ENCODE peak calls at places on chromosomes 3 and 15, in seven cellular contexts. One of them, this sample, is unnamed. For H3K4me1, the result is how much of the 10 kb centered on the place peaks cover.

GRCh38 chr15:32998979-32999677 is 195.4 kb downstream of the FMN1 start:
- DNase-seq in adrenal gland: no peak
- DNase-seq in heart left ventricle: peak
- DNase-seq in suprapubic skin: peak
- DNase-seq in heart right ventricle: no peak
- DNase-seq in GM12878: no peak
- DNase-seq in H9: no peak
- DNase-seq in this sample: no peak

GRCh38 chr3:196287405-196288140 is at the start of gene PCYT1A:
- DNase-seq in adrenal gland: peak
- DNase-seq in heart left ventricle: peak
- DNase-seq in suprapubic skin: peak
- DNase-seq in heart right ventricle: peak
- DNase-seq in GM12878: peak
- DNase-seq in H9: peak
- DNase-seq in this sample: peak

GRCh38 chr3:76132154-76132470 is 346.8 kb upstream of the ZNF717 start:
- DNase-seq in adrenal gland: no peak
- DNase-seq in heart left ventricle: no peak
- DNase-seq in suprapubic skin: no peak
- DNase-seq in heart right ventricle: no peak
- DNase-seq in GM12878: no peak
- DNase-seq in H9: no peak
- DNase-seq in this sample: no peak

GRCh38 chr15:70853270-70853854 is 595 bp downstream of the LARP6 start:
- DNase-seq in adrenal gland: peak
- DNase-seq in heart left ventricle: peak
- DNase-seq in suprapubic skin: no peak
- DNase-seq in heart right ventricle: no peak
- DNase-seq in GM12878: no peak
- DNase-seq in H9: peak
- DNase-seq in this sample: no peak

GRCh38 chr3:122975163-122975923 is 52.2 kb downstream of the SEMA5B start:
- DNase-seq in adrenal gland: no peak
- DNase-seq in heart left ventricle: peak
- DNase-seq in suprapubic skin: no peak
- DNase-seq in heart right ventricle: peak
- DNase-seq in GM12878: no peak
- DNase-seq in H9: peak
- DNase-seq in this sample: no peak

GRCh38 chr3:32837789-32838188 is 20.0 kb downstream of the TRIM71 start:
- DNase-seq in adrenal gland: no peak
- DNase-seq in heart left ventricle: no peak
- DNase-seq in suprapubic skin: no peak
- DNase-seq in heart right ventricle: no peak
- DNase-seq in GM12878: no peak
- DNase-seq in H9: no peak
- DNase-seq in this sample: no peak

GRCh38 chr15:73922186-73923151 is 3.8 kb upstream of the LOXL1 start:
- DNase-seq in adrenal gland: no peak
- DNase-seq in heart left ventricle: peak
- DNase-seq in suprapubic skin: no peak
- DNase-seq in heart right ventricle: peak
- DNase-seq in GM12878: no peak
- DNase-seq in H9: peak
- DNase-seq in this sample: peak

GRCh38 chr3:134371542-134372324 is 2.5 kb downstream of the AMOTL2 start:
- DNase-seq in adrenal gland: no peak
- DNase-seq in heart left ventricle: no peak
- DNase-seq in suprapubic skin: peak
- DNase-seq in heart right ventricle: no peak
- DNase-seq in GM12878: no peak
- DNase-seq in H9: peak
- DNase-seq in this sample: no peak

GRCh38 chr3:149393355-149394165 is 16.1 kb upstream of the TM4SF1 start:
- DNase-seq in adrenal gland: peak
- DNase-seq in heart left ventricle: peak
- DNase-seq in suprapubic skin: no peak
- DNase-seq in heart right ventricle: peak
- DNase-seq in GM12878: peak
- DNase-seq in H9: peak
- DNase-seq in this sample: peak

GRCh38 chr3:163951397-163951987 is 1126.8 kb downstream of the SI start:
- DNase-seq in adrenal gland: no peak
- DNase-seq in heart left ventricle: no peak
- DNase-seq in suprapubic skin: no peak
- DNase-seq in heart right ventricle: no peak
- DNase-seq in GM12878: no peak
- DNase-seq in H9: no peak
- DNase-seq in this sample: no peak

GRCh38 chr15:77507151-77507847 is 86.6 kb downstream of the HMG20A start:
- DNase-seq in adrenal gland: peak
- DNase-seq in heart left ventricle: peak
- DNase-seq in suprapubic skin: peak
- DNase-seq in heart right ventricle: peak
- DNase-seq in GM12878: no peak
- DNase-seq in H9: no peak
- DNase-seq in this sample: peak

GRCh38 chr3:55097441-55097840 is 169.6 kb upstream of the LRTM1 start:
- DNase-seq in adrenal gland: no peak
- DNase-seq in heart left ventricle: no peak
- DNase-seq in suprapubic skin: no peak
- DNase-seq in heart right ventricle: no peak
- DNase-seq in GM12878: no peak
- DNase-seq in H9: no peak
- DNase-seq in this sample: no peak

GRCh38 chr3:78895528-78895927 is 872.3 kb downstream of the ROBO1 start:
- DNase-seq in adrenal gland: no peak
- DNase-seq in heart left ventricle: no peak
- DNase-seq in suprapubic skin: no peak
- DNase-seq in heart right ventricle: no peak
- DNase-seq in GM12878: no peak
- DNase-seq in H9: no peak
- DNase-seq in this sample: no peak

GRCh38 chr3:33146791-33147445 is 33.1 kb downstream of the CRTAP start:
- DNase-seq in adrenal gland: no peak
- DNase-seq in heart left ventricle: no peak
- DNase-seq in suprapubic skin: no peak
- DNase-seq in heart right ventricle: no peak
- DNase-seq in GM12878: no peak
- DNase-seq in H9: no peak
- DNase-seq in this sample: no peak

DNA sequence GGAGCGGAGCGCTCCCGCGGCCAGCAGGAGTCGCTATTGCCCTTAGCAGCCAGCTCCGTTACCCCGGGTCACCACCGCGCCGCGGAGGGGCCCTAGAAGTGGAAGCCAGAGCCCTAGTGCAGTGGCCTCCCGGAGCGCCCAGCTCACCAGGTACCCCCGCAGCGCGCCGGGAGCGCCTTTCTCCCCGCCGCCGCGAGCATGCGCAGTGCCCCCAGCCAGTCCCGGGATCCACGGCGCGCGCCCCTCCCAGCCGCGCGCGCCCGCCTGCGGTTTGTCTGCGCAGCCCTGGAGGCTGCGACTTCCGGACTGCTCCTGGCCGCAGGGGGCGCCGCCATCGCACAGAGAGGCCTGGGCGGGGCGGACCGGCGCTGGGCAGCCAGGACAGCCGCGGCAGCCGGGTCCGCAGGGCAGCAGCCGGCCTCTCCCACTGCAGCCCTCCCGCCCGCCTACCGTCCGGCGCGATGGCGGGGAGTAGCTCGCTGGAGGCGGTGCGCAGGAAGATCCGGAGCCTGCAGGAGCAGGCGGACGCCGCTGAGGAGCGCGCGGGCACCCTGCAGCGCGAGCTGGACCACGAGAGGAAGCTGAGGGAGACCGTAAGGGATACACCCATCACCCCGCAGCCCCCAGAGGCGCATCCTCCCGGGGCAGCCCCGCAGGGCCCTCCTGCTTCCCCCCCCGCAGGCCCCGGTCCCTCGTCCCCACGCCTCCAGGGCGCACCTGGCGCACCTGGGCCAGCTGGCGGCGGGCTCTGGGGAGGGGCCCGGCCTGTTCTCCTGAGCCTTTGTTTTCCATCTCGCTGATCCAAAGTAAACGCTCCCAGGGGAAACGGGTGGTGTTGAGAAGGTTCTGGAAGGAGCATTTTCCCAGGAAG is 5.8 kb downstream of the TPM1 start:
- DNase-seq in adrenal gland: peak
- DNase-seq in heart left ventricle: peak
- DNase-seq in suprapubic skin: peak
- DNase-seq in heart right ventricle: peak
- DNase-seq in GM12878: peak
- DNase-seq in H9: peak
- DNase-seq in this sample: peak
- H3K4me1 ChIP-seq in adrenal gland: under half
- H3K4me1 ChIP-seq in heart left ventricle: under half
- H3K4me1 ChIP-seq in suprapubic skin: half or more
- H3K4me1 ChIP-seq in heart right ventricle: half or more
- H3K4me1 ChIP-seq in GM12878: under half
- H3K4me1 ChIP-seq in H9: under half
- H3K4me1 ChIP-seq in this sample: half or more

GRCh38 chr3:120436523-120437050 is 14.2 kb downstream of the FSTL1 start:
- DNase-seq in adrenal gland: no peak
- DNase-seq in heart left ventricle: no peak
- DNase-seq in suprapubic skin: no peak
- DNase-seq in heart right ventricle: no peak
- DNase-seq in GM12878: no peak
- DNase-seq in H9: no peak
- DNase-seq in this sample: no peak

GRCh38 chr3:120438971-120439370 is 11.8 kb downstream of the FSTL1 start:
- DNase-seq in adrenal gland: peak
- DNase-seq in heart left ventricle: peak
- DNase-seq in suprapubic skin: no peak
- DNase-seq in heart right ventricle: peak
- DNase-seq in GM12878: no peak
- DNase-seq in H9: no peak
- DNase-seq in this sample: peak

GRCh38 chr3:120438216-120438615 is 12.6 kb downstream of the FSTL1 start:
- DNase-seq in adrenal gland: no peak
- DNase-seq in heart left ventricle: no peak
- DNase-seq in suprapubic skin: no peak
- DNase-seq in heart right ventricle: no peak
- DNase-seq in GM12878: no peak
- DNase-seq in H9: no peak
- DNase-seq in this sample: no peak

GRCh38 chr3:120435621-120436020 is 15.2 kb downstream of the FSTL1 start:
- DNase-seq in adrenal gland: no peak
- DNase-seq in heart left ventricle: no peak
- DNase-seq in suprapubic skin: no peak
- DNase-seq in heart right ventricle: no peak
- DNase-seq in GM12878: no peak
- DNase-seq in H9: no peak
- DNase-seq in this sample: no peak

DNA sequence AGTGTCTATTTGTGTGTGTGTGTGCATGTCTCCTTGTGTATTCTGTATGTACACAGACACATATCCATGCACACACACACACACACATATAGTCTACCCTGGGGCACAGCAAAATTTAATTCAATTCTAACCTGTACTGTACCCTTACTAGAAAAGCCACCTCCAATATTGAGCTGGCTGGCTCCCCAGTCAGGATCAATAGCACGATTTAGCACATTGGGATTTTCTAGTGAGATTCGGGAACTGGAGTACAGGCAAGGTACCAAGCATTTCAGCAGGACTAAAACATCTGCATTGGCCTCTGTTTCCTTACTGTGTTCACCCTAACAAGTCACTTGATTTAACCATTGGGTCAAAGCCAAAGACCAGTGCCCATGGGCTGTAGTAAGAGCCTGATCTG is 13.2 kb downstream of the FSTL1 start:
- DNase-seq in adrenal gland: no peak
- DNase-seq in heart left ventricle: no peak
- DNase-seq in suprapubic skin: no peak
- DNase-seq in heart right ventricle: no peak
- DNase-seq in GM12878: no peak
- DNase-seq in H9: no peak
- DNase-seq in this sample: no peak
- H3K4me1 ChIP-seq in adrenal gland: under half
- H3K4me1 ChIP-seq in heart left ventricle: half or more
- H3K4me1 ChIP-seq in suprapubic skin: half or more
- H3K4me1 ChIP-seq in heart right ventricle: half or more
- H3K4me1 ChIP-seq in GM12878: under half
- H3K4me1 ChIP-seq in H9: under half
- H3K4me1 ChIP-seq in this sample: half or more

GRCh38 chr15:92074646-92075045 is 221.1 kb downstream of the SLCO3A1 start:
- DNase-seq in adrenal gland: peak
- DNase-seq in heart left ventricle: peak
- DNase-seq in suprapubic skin: no peak
- DNase-seq in heart right ventricle: peak
- DNase-seq in GM12878: no peak
- DNase-seq in H9: no peak
- DNase-seq in this sample: peak

GRCh38 chr15:92073044-92073785 is 219.7 kb downstream of the SLCO3A1 start:
- DNase-seq in adrenal gland: no peak
- DNase-seq in heart left ventricle: no peak
- DNase-seq in suprapubic skin: no peak
- DNase-seq in heart right ventricle: no peak
- DNase-seq in GM12878: no peak
- DNase-seq in H9: no peak
- DNase-seq in this sample: no peak

GRCh38 chr15:92075764-92076163 is 222.3 kb downstream of the SLCO3A1 start:
- DNase-seq in adrenal gland: no peak
- DNase-seq in heart left ventricle: no peak
- DNase-seq in suprapubic skin: no peak
- DNase-seq in heart right ventricle: no peak
- DNase-seq in GM12878: no peak
- DNase-seq in H9: no peak
- DNase-seq in this sample: no peak

GRCh38 chr15:92076536-92076935 is 223.0 kb downstream of the SLCO3A1 start:
- DNase-seq in adrenal gland: no peak
- DNase-seq in heart left ventricle: no peak
- DNase-seq in suprapubic skin: no peak
- DNase-seq in heart right ventricle: no peak
- DNase-seq in GM12878: no peak
- DNase-seq in H9: no peak
- DNase-seq in this sample: no peak

GRCh38 chr15:92074161-92074560 is 220.7 kb downstream of the SLCO3A1 start:
- DNase-seq in adrenal gland: no peak
- DNase-seq in heart left ventricle: no peak
- DNase-seq in suprapubic skin: no peak
- DNase-seq in heart right ventricle: no peak
- DNase-seq in GM12878: no peak
- DNase-seq in H9: no peak
- DNase-seq in this sample: no peak
- H3K4me1 ChIP-seq in adrenal gland: under half
- H3K4me1 ChIP-seq in heart left ventricle: under half
- H3K4me1 ChIP-seq in suprapubic skin: half or more
- H3K4me1 ChIP-seq in heart right ventricle: half or more
- H3K4me1 ChIP-seq in GM12878: under half
- H3K4me1 ChIP-seq in H9: under half
- H3K4me1 ChIP-seq in this sample: half or more

DNA sequence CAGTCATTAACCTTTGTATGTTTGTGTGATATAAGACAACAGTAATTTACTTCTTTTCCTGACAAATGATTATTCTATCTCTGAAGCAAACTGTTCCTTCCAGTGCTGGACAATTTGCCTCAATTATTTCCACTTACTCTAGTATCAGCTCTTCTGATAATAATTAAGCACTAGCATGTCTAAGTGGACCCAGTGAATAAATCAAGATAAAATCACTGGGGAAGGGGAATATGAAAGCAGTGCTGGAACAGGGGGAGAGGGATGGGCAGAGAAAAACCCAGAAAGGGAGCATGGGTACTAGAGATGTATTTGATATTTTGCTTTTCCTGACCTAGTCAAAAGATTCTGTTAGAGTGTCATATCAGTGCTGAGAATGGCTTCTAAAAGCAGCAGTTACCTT is 54.2 kb downstream of the SYN2 start:
- DNase-seq in adrenal gland: no peak
- DNase-seq in heart left ventricle: no peak
- DNase-seq in suprapubic skin: no peak
- DNase-seq in heart right ventricle: no peak
- DNase-seq in GM12878: no peak
- DNase-seq in H9: no peak
- DNase-seq in this sample: no peak
- H3K4me1 ChIP-seq in adrenal gland: under half
- H3K4me1 ChIP-seq in heart left ventricle: under half
- H3K4me1 ChIP-seq in suprapubic skin: under half
- H3K4me1 ChIP-seq in heart right ventricle: under half
- H3K4me1 ChIP-seq in GM12878: under half
- H3K4me1 ChIP-seq in H9: under half
- H3K4me1 ChIP-seq in this sample: under half

This sample was measured in lower lobe of right lung.